ENCODE peak calls at places on chromosomes 5 and 9, in five cellular contexts. D is heart left ventricle; J is NB4; B is WTC11; G is CD4-positive, alpha-beta T cell. A is an unnamed sample.

GRCh38 chr9:136881691-136882108 is 4.6 kb upstream of the TRAF2 start:
- DNase-seq in D (peak), J (no peak), B (no peak), G (no peak), A (no peak)

GRCh38 chr9:100322954-100323536 is 29.7 kb downstream of the TEX10 start:
- DNase-seq in D (no peak), J (peak), B (peak), G (no peak), A (peak)

GRCh38 chr5:177005619-177006264 is 837 bp downstream of the UIMC1 start:
- DNase-seq in D (peak), J (peak), B (peak), G (peak), A (peak)

GRCh38 chr9:28648723-28649122 is 1075.4 kb upstream of the C9orf72 start:
- DNase-seq in D (no peak), J (peak), B (no peak), G (no peak), A (peak)

GRCh38 chr9:89723696-89724095 is 118.9 kb downstream of the GADD45G start:
- DNase-seq in D (no peak), J (no peak), B (no peak), G (no peak), A (no peak)

GRCh38 chr5:141421489-141421855 is 621 bp downstream of the PCDHGA11 start:
- DNase-seq in D (no peak), J (no peak), B (no peak), G (no peak), A (peak)

GRCh38 chr9:72006481-72006880 is 53.9 kb downstream of the C9orf57 start:
- DNase-seq in D (no peak), J (no peak), B (no peak), G (no peak), A (no peak)

GRCh38 chr9:132144708-132145365 is 17.0 kb upstream of the NTNG2 start:
- DNase-seq in D (no peak), J (peak), B (no peak), G (no peak), A (no peak)

GRCh38 chr5:74993743-74994142 is 58.6 kb downstream of the GCNT4 start:
- DNase-seq in D (no peak), J (no peak), B (no peak), G (no peak), A (no peak)

GRCh38 chr5:72485366-72486052 is 21.7 kb downstream of the ZNF366 start:
- DNase-seq in D (no peak), J (peak), B (no peak), G (no peak), A (no peak)

GRCh38 chr5:100889896-100890295 is 13.2 kb downstream of the ST8SIA4 start:
- DNase-seq in D (no peak), J (no peak), B (no peak), G (no peak), A (no peak)

GRCh38 chr5:125348936-125349335 is 602.5 kb upstream of the ZNF608 start:
- DNase-seq in D (no peak), J (no peak), B (no peak), G (no peak), A (no peak)

GRCh38 chr5:146860213-146860891 is 18.2 kb downstream of the PPP2R2B start:
- DNase-seq in D (no peak), J (no peak), B (no peak), G (no peak), A (no peak)

GRCh38 chr9:36169166-36169565 is at the start of gene CCIN:
- DNase-seq in D (no peak), J (no peak), B (no peak), G (no peak), A (no peak)

GRCh38 chr9:69131682-69132081 is 42.4 kb upstream of the TJP2 start:
- DNase-seq in D (no peak), J (no peak), B (no peak), G (no peak), A (no peak)

GRCh38 chr9:88511906-88512305 is 23.1 kb upstream of the NXNL2 start:
- DNase-seq in D (no peak), J (no peak), B (no peak), G (no peak), A (no peak)

GRCh38 chr5:36414869-36415282 is 113.2 kb upstream of the RANBP3L start:
- DNase-seq in D (no peak), J (peak), B (no peak), G (no peak), A (peak)

GRCh38 chr9:69173497-69173890 is 583 bp upstream of the TJP2 start:
- DNase-seq in D (no peak), J (no peak), B (no peak), G (no peak), A (peak)

GRCh38 chr5:132526290-132526973 is 16.9 kb downstream of the IL5 start:
- DNase-seq in D (no peak), J (peak), B (peak), G (peak), A (peak)

GRCh38 chr5:145685417-145685816 is 149.7 kb downstream of the PRELID2 start:
- DNase-seq in D (no peak), J (no peak), B (no peak), G (no peak), A (no peak)

GRCh38 chr5:135873831-135874230 is 21.8 kb downstream of the IL9 start:
- DNase-seq in D (no peak), J (no peak), B (no peak), G (no peak), A (peak)

GRCh38 chr5:119397518-119398380 is 41.9 kb downstream of the TNFAIP8 start:
- DNase-seq in D (no peak), J (peak), B (no peak), G (no peak), A (no peak)

GRCh38 chr5:177552839-177553455 is 1.4 kb downstream of the FAM193B start:
- DNase-seq in D (no peak), J (peak), B (no peak), G (no peak), A (peak)

GRCh38 chr5:65299841-65300240 is 181.9 kb downstream of the ADAMTS6 start:
- DNase-seq in D (no peak), J (no peak), B (no peak), G (no peak), A (no peak)

GRCh38 chr9:124527781-124528180 is 20.6 kb upstream of the NR5A1 start:
- DNase-seq in D (no peak), J (no peak), B (no peak), G (no peak), A (no peak)

GRCh38 chr5:151670074-151670686 is 16.5 kb downstream of the SPARC start:
- DNase-seq in D (no peak), J (no peak), B (no peak), G (no peak), A (no peak)

GRCh38 chr5:177132504-177133118 is 962 bp upstream of the NSD1 start:
- DNase-seq in D (no peak), J (peak), B (peak), G (peak), A (peak)

GRCh38 chr9:77440057-77440456 is 208.1 kb downstream of the GNA14 start:
- DNase-seq in D (no peak), J (peak), B (peak), G (no peak), A (peak)

GRCh38 chr9:27538668-27539067 is 9.1 kb upstream of the MOB3B start:
- DNase-seq in D (no peak), J (no peak), B (no peak), G (no peak), A (no peak)

GRCh38 chr9:129479217-129480011 is 141.5 kb downstream of the C9orf50 start:
- DNase-seq in D (no peak), J (no peak), B (no peak), G (no peak), A (peak)

GRCh38 chr9:129480705-129481104 is 140.2 kb downstream of the C9orf50 start:
- DNase-seq in D (no peak), J (no peak), B (no peak), G (no peak), A (no peak)

GRCh38 chr9:129481824-129482511 is 138.9 kb downstream of the C9orf50 start:
- DNase-seq in D (peak), J (no peak), B (no peak), G (no peak), A (peak)

GRCh38 chr9:129481424-129481823 is 139.5 kb downstream of the C9orf50 start:
- DNase-seq in D (no peak), J (no peak), B (no peak), G (no peak), A (no peak)

GRCh38 chr9:129480227-129480626 is 140.7 kb downstream of the C9orf50 start:
- DNase-seq in D (no peak), J (no peak), B (no peak), G (no peak), A (no peak)
- TF ChIP-seq CTCF in D (no peak), J (no peak), B (no peak), G (no peak), A (peak)

GRCh38 chr9:128415222-128415621 is 5.4 kb upstream of the CERCAM start:
- DNase-seq in D (no peak), J (no peak), B (no peak), G (no peak), A (no peak)

GRCh38 chr9:128412120-128412790 is 8.4 kb upstream of the CERCAM start:
- DNase-seq in D (peak), J (peak), B (peak), G (peak), A (peak)

GRCh38 chr9:128416432-128417019 is 4.1 kb upstream of the CERCAM start:
- DNase-seq in D (no peak), J (peak), B (no peak), G (no peak), A (no peak)

GRCh38 chr9:128416014-128416413 is 4.6 kb upstream of the CERCAM start:
- DNase-seq in D (no peak), J (no peak), B (no peak), G (no peak), A (peak)

GRCh38 chr9:128414461-128414860 is 6.2 kb upstream of the CERCAM start:
- DNase-seq in D (no peak), J (no peak), B (no peak), G (no peak), A (peak)
- TF ChIP-seq CTCF in D (no peak), J (no peak), B (no peak), G (no peak), A (peak)

GRCh38 chr5:77133061-77133758 is 46.1 kb upstream of the ZBED3 start:
- DNase-seq in D (peak), J (no peak), B (no peak), G (no peak), A (no peak)

GRCh38 chr5:77143998-77144836 is 57.1 kb upstream of the ZBED3 start:
- DNase-seq in D (peak), J (peak), B (peak), G (peak), A (peak)

GRCh38 chr5:77140350-77140749 is 53.3 kb upstream of the ZBED3 start:
- DNase-seq in D (no peak), J (no peak), B (no peak), G (no peak), A (peak)

GRCh38 chr5:77144837-77145139 is 57.7 kb upstream of the ZBED3 start:
- DNase-seq in D (no peak), J (no peak), B (no peak), G (no peak), A (no peak)

DNA sequence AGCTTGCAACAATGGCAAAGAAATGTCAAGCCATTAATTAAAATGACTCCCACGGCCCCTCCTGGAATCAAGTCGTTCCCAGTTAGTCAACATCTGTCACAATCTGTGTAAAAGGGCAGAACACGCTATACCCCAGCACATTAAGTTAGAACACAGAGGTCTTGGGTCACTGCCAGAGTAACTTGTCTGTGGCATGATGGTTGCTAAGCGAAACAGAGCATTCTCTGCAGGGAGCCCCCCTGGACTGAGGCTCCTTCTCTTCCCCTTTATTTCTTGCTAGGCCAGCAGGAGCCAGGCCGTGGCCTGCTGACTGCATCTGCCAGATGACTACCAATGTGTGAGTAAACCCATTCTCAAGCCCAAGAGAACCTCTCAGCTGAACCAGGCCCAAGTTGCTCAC is 51.9 kb upstream of the ZBED3 start:
- DNase-seq in D (no peak), J (no peak), B (no peak), G (no peak), A (no peak)
- TF ChIP-seq CTCF in D (no peak), J (no peak), B (no peak), G (no peak), A (no peak)

GRCh38 chr5:149128023-149128875 is 13.0 kb upstream of the ABLIM3 start:
- DNase-seq in D (no peak), J (peak), B (peak), G (no peak), A (peak)
- TF ChIP-seq CTCF in D (peak), J (peak), B (peak), G (peak), A (peak)

GRCh38 chr5:174176511-174176910 is 131.0 kb downstream of the NSG2 start:
- DNase-seq in D (no peak), J (peak), B (no peak), G (no peak), A (no peak)

GRCh38 chr5:174173766-174174165 is 128.3 kb downstream of the NSG2 start:
- DNase-seq in D (no peak), J (no peak), B (no peak), G (no peak), A (no peak)

GRCh38 chr5:174167080-174167910 is 121.8 kb downstream of the NSG2 start:
- DNase-seq in D (no peak), J (no peak), B (no peak), G (no peak), A (no peak)

GRCh38 chr5:174175869-174176268 is 130.4 kb downstream of the NSG2 start:
- DNase-seq in D (no peak), J (no peak), B (no peak), G (no peak), A (no peak)

GRCh38 chr5:174172104-174172965 is 126.8 kb downstream of the NSG2 start:
- DNase-seq in D (no peak), J (no peak), B (peak), G (no peak), A (peak)
- TF ChIP-seq CTCF in D (no peak), J (no peak), B (no peak), G (no peak), A (no peak)

GRCh38 chr9:91255327-91255726 is 106.4 kb downstream of the AUH start:
- DNase-seq in D (no peak), J (no peak), B (no peak), G (no peak), A (no peak)
- TF ChIP-seq CTCF in D (no peak), J (no peak), B (no peak), G (no peak), A (no peak)

DNA sequence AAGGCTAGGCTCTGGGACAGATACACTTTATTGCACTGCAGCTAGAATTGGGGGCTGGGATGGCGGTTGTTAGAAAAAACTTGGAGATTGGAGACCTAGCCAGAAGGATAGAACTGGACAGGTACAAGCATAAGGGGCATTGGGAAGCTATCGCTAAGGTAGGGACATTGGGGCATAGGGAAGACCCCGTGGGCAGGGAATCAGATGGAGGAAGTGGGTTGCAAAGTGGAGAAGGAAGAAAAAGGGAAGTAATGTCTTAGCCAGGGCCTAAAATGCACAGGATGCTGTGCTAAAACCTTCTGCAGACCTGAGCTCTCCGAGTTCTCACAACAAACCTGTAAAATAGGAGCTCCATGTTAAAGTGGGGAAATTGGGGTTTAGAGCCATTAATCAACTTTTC is 178.2 kb downstream of the ZDHHC21 start:
- DNase-seq in D (no peak), J (peak), B (no peak), G (no peak), A (no peak)
- TF ChIP-seq CTCF in D (no peak), J (no peak), B (no peak), G (no peak), A (no peak)

GRCh38 chr5:14914193-14914592 is 42.6 kb upstream of the ANKH start:
- DNase-seq in D (no peak), J (no peak), B (no peak), G (no peak), A (no peak)
- TF ChIP-seq CTCF in D (no peak), J (no peak), B (no peak), G (no peak), A (no peak)

DNA sequence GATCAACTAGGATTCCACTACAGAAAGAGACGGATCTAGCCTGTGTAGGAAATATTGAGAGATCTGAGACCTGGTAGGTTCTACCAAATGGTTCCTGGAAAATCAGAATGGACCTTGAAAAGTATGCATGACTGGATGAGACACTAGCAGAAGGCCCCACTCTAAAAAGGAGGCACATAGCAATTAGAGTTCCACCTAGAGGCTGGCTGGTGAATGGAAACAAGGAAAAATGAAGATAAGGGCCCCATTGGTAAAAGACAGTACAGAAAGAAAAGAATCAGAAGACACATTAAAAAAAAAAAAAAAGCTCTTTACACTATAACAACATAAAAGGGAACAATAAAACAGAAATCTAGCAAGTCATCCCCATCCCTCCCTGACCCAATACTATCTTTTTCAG is 518.5 kb downstream of the NR2F1-AS1 start:
- DNase-seq in D (no peak), J (peak), B (no peak), G (no peak), A (peak)
- TF ChIP-seq CTCF in D (no peak), J (peak), B (no peak), G (no peak), A (peak)

GRCh38 chr9:84668204-84669007 is 1.1 kb upstream of the NTRK2 start:
- DNase-seq in D (peak), J (peak), B (peak), G (no peak), A (peak)
- TF ChIP-seq CTCF in D (peak), J (peak), B (peak), G (no peak), A (peak)